ENCODE peak calls at places on chromosomes 6 and 20, in four cellular contexts. V is transverse colon, E is thyroid gland, D is endothelial cell of umbilical vein. P is an unnamed sample.

GRCh38 chr6:104573372-104573771 is 286.3 kb downstream of the HACE1 start:
- DNase-seq in D (no peak), V (no peak), E (no peak), P (no peak)

GRCh38 chr6:104431096-104431495 is 428.6 kb downstream of the HACE1 start:
- DNase-seq in V (no peak), D (no peak), E (no peak), P (no peak)

GRCh38 chr20:56975838-56976237 is 290.6 kb downstream of the BMP7 start:
- DNase-seq in D (no peak), V (no peak), E (no peak), P (no peak)

GRCh38 chr6:7143161-7143974 is 35.6 kb downstream of the RREB1 start:
- DNase-seq in V (no peak), E (peak), D (no peak), P (no peak)

GRCh38 chr20:15061955-15062354 is 724.5 kb upstream of the FLRT3 start:
- DNase-seq in E (peak), V (no peak), D (no peak), P (no peak)

GRCh38 chr6:90319044-90319443 is 22.4 kb upstream of the BACH2 start:
- DNase-seq in D (no peak), V (no peak), E (no peak), P (no peak)

GRCh38 chr20:23231561-23232218 is 118.9 kb upstream of the NXT1 start:
- DNase-seq in E (no peak), V (no peak), D (peak), P (no peak)

GRCh38 chr20:22471156-22471836 is 113.1 kb downstream of the FOXA2 start:
- DNase-seq in D (no peak), E (no peak), V (peak), P (no peak)

GRCh38 chr6:106724848-106725247 is 95.5 kb downstream of the QRSL1 start:
- DNase-seq in D (no peak), V (no peak), E (no peak), P (no peak)

GRCh38 chr6:135180458-135181332 is at the start of gene MYB:
- DNase-seq in V (peak), D (peak), E (peak), P (peak)

GRCh38 chr20:21089421-21089820 is 16.7 kb downstream of the LINC00237 start:
- DNase-seq in E (no peak), D (no peak), V (no peak), P (no peak)

GRCh38 chr6:30480536-30481156 is 8.7 kb upstream of the HLA-E start:
- DNase-seq in V (no peak), D (no peak), E (no peak), P (no peak)

GRCh38 chr6:138527376-138528092 is 28.2 kb upstream of the NHSL1 start:
- DNase-seq in D (no peak), V (no peak), E (no peak), P (no peak)

GRCh38 chr6:106253194-106253593 is 72.4 kb downstream of the ATG5 start:
- DNase-seq in V (no peak), E (no peak), D (peak), P (no peak)

GRCh38 chr20:15242773-15243172 is 905.4 kb upstream of the FLRT3 start:
- DNase-seq in E (no peak), D (no peak), V (no peak), P (no peak)

GRCh38 chr6:157908369-157909281 is 73.0 kb upstream of the SYNJ2 start:
- DNase-seq in V (no peak), E (no peak), D (no peak), P (no peak)

GRCh38 chr6:4401408-4402367 is 266.3 kb upstream of the ECI2 start:
- DNase-seq in E (no peak), D (peak), V (no peak), P (no peak)

GRCh38 chr20:7829776-7830175 is 110.5 kb downstream of the HAO1 start:
- DNase-seq in V (no peak), E (no peak), D (no peak), P (no peak)

GRCh38 chr6:87334683-87335082 is 5.6 kb upstream of the GJB7 start:
- DNase-seq in D (no peak), V (no peak), E (no peak), P (no peak)

GRCh38 chr6:135887069-135887468 is 35.6 kb downstream of the PDE7B start:
- DNase-seq in E (no peak), V (no peak), D (no peak), P (no peak)

GRCh38 chr20:62302341-62303048 is at the start of gene ADRM1:
- DNase-seq in V (peak), D (peak), E (peak), P (peak)

GRCh38 chr20:62303049-62303326 is 191 bp downstream of the ADRM1 start:
- DNase-seq in V (no peak), D (no peak), E (no peak), P (no peak)

GRCh38 chr20:62305149-62305764 is 2.5 kb downstream of the ADRM1 start:
- DNase-seq in V (no peak), D (no peak), E (peak), P (no peak)

GRCh38 chr20:62304331-62305148 is 1.7 kb downstream of the ADRM1 start:
- DNase-seq in V (no peak), E (no peak), D (no peak), P (no peak)

GRCh38 chr20:62303327-62304226 is 780 bp downstream of the ADRM1 start:
- DNase-seq in E (peak), D (peak), V (peak), P (no peak)
- TF ChIP-seq POLR2A in E (no peak), D (peak), V (no peak), P (no peak)

GRCh38 chr6:40484066-40484465 is 103.1 kb downstream of the LRFN2 start:
- DNase-seq in V (no peak), E (no peak), D (no peak), P (no peak)

GRCh38 chr6:40477246-40478126 is 109.7 kb downstream of the LRFN2 start:
- DNase-seq in V (peak), D (no peak), E (no peak), P (no peak)

GRCh38 chr6:40482532-40482931 is 104.6 kb downstream of the LRFN2 start:
- DNase-seq in E (no peak), V (no peak), D (no peak), P (no peak)

GRCh38 chr6:40476673-40477072 is 110.5 kb downstream of the LRFN2 start:
- DNase-seq in D (no peak), E (no peak), V (no peak), P (no peak)

GRCh38 chr6:40480678-40481077 is 106.5 kb downstream of the LRFN2 start:
- DNase-seq in V (no peak), E (no peak), D (no peak), P (no peak)
- TF ChIP-seq POLR2A in V (no peak), E (no peak), D (no peak), P (no peak)

DNA sequence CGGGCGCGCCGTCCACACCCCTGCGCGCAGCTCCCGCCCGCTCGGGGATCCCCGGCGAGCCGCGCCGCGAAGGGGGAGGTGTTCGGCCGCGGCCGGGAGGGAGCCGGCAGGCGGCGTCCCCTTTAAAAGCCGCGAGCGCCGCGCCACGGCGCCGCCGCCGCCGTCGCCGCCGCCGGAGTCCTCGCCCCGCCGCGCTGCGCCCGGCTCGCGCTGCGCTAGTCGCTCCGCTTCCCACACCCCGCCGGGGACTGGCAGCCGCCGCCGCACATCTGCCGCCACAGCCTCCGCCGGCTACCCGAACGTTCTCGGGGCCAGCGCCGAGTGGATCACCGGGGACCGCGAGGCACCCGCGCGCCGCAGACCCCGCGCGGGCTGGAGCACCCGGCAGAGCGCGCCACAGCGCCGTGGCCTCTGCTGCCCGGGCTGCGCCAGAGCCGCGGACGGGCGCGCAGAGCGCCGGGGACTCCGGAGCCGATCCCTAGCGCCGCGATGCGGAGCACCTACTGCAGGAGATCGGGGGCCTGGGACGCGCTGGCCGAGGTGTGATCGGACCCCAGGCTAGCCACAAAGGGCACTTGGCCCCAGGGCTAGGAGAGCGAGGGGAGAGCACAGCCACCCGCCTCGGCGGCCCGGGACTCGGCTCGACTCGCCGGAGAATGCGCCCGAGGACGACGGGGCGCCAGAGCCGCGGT is at the start of gene BMP2:
- DNase-seq in D (peak), V (peak), E (peak), P (peak)
- TF ChIP-seq POLR2A in D (peak), V (no peak), E (peak), P (no peak)

GRCh38 chr6:26156105-26156849 is 69.0 kb downstream of the HFE start:
- DNase-seq in D (peak), E (peak), V (peak), P (peak)
- TF ChIP-seq POLR2A in D (peak), E (peak), V (peak), P (peak)

DNA sequence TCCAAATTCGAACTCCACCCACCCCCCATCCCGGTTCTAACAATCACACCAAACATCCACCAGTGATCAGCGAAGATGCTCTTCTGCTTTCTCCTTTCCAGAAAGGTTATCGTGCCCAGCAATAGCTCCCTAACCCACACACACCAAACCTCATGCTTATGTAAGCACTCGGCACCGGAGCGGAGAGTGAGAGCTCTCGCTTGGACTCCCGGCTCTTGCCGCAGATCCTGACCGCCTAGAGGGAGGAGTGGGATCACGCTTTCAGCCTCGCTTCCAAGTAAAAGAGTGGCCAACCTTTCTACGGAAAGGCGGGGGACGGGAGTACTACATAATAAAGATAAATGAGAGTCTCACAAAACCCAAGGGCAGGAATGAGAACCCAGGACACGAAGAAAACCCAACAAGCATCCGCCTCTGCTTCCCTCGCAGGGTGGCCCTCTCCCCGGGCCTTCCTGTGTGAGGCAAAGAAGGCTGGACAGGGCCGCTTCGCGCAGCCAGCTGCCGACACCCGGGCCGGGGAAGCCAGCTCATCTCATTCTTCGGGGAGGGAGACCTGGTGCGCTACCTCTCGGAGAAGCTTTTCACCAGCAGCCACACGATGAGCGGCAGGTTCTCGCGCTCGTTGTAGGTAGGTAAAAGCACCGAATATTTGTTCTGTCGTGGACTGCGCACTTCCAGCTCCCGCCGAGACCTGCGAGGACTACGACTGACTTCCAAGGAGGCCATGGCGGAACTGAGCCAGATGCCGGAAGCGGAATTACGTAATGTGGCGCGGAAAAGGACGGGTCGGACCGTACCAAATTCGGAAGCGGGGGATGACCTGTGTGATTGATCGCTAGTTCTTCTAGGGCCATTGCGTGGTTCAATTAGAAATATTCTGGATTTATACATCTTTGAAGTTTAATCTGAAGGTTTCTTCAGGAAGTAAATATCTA is at the start of gene DPM1:
- DNase-seq in D (no peak), V (peak), E (peak), P (peak)
- TF ChIP-seq POLR2A in D (peak), V (peak), E (peak), P (peak)

GRCh38 chr6:110874880-110875547 is 429 bp downstream of the AMD1 start:
- DNase-seq in V (peak), E (peak), D (no peak), P (no peak)
- TF ChIP-seq POLR2A in V (no peak), E (peak), D (no peak), P (no peak)

GRCh38 chr20:1896859-1897258 is 1.7 kb downstream of the SIRPA start:
- DNase-seq in V (no peak), E (no peak), D (no peak), P (no peak)

GRCh38 chr20:1894471-1894950 is 696 bp upstream of the SIRPA start:
- DNase-seq in E (peak), D (peak), V (peak), P (peak)

GRCh38 chr20:1893721-1894470 is 1.3 kb upstream of the SIRPA start:
- DNase-seq in D (no peak), E (no peak), V (no peak), P (no peak)

GRCh38 chr20:1895674-1896496 is 678 bp downstream of the SIRPA start:
- DNase-seq in V (no peak), E (peak), D (peak), P (no peak)

DNA sequence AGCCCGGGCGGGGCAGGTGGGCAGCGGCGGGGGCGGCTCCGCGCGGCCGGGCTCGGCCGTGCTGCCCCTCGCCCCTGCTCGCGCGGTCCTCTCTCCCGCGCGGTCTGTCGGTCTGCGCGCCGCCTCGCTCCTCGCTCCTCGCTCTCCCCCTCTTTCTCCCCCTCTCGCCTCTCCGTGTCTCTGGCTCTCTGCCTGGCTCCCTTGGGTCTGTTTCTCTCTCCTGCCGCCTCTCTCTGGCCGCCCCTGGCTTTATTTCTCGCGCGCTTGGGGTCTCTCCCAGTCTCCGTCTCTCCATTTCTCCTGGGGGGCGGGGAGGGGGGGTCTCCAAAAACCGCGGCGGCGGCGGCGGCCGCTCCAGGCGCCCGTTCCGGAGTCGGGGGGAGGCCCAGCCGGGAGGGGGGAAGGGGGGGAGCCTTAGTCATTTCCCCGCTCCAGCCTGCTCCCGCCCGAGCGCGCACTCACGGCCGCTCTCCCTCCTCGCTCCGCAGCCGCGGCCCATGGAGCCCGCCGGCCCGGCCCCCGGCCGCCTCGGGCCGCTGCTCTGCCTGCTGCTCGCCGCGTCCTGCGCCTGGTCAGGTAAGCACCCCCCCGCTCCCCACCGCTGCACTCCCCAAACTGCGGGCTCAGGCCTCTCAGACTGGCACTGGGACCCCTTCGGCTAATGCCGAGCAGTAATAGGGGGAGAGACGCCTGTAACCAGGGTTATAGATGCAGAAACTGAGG is at the start of gene SIRPA:
- DNase-seq in E (peak), D (peak), V (peak), P (peak)
- TF ChIP-seq POLR2A in E (no peak), D (no peak), V (no peak), P (no peak)